ENCODE peak calls at places on chromosomes 5 and 9, in nine cellular contexts. One of them, this sample, is unnamed.

GRCh38 chr5:124317471-124317870 is 429.0 kb downstream of the ZNF608 start:
- DNase-seq in stimulated activated CD4-positive, alpha-beta T cell treated with anti-CD3 and anti-CD28 coated beads, Interleukin-1b, Interleukin-23, amount 100 ng/mL, for 1 hour: no peak
- DNase-seq in AG08396: no peak
- DNase-seq in hippocampal formation: no peak
- DNase-seq in fibroblast of mammary gland: no peak
- DNase-seq in fibroblast of villous mesenchyme: no peak
- DNase-seq in KG1: no peak
- DNase-seq in NCI-H82: peak
- DNase-seq in T-helper 9 cell: no peak
- DNase-seq in this sample: no peak

GRCh38 chr9:131727795-131728545 is 11.9 kb downstream of the RAPGEF1 start:
- DNase-seq in fibroblast of mammary gland: no peak
- DNase-seq in fibroblast of villous mesenchyme: no peak
- DNase-seq in T-helper 9 cell: no peak
- DNase-seq in stimulated activated CD4-positive, alpha-beta T cell treated with anti-CD3 and anti-CD28 coated beads, Interleukin-1b, Interleukin-23, amount 100 ng/mL, for 1 hour: no peak
- DNase-seq in NCI-H82: no peak
- DNase-seq in AG08396: no peak
- DNase-seq in KG1: no peak
- DNase-seq in hippocampal formation: no peak
- DNase-seq in this sample: no peak

GRCh38 chr9:135939351-135940265 is 21.6 kb downstream of the UBAC1 start:
- DNase-seq in fibroblast of villous mesenchyme: no peak
- DNase-seq in hippocampal formation: no peak
- DNase-seq in fibroblast of mammary gland: no peak
- DNase-seq in T-helper 9 cell: peak
- DNase-seq in stimulated activated CD4-positive, alpha-beta T cell treated with anti-CD3 and anti-CD28 coated beads, Interleukin-1b, Interleukin-23, amount 100 ng/mL, for 1 hour: no peak
- DNase-seq in NCI-H82: no peak
- DNase-seq in KG1: no peak
- DNase-seq in AG08396: no peak
- DNase-seq in this sample: no peak

GRCh38 chr9:19442240-19442639 is 33.4 kb downstream of the ACER2 start:
- DNase-seq in hippocampal formation: no peak
- DNase-seq in stimulated activated CD4-positive, alpha-beta T cell treated with anti-CD3 and anti-CD28 coated beads, Interleukin-1b, Interleukin-23, amount 100 ng/mL, for 1 hour: no peak
- DNase-seq in T-helper 9 cell: no peak
- DNase-seq in AG08396: no peak
- DNase-seq in KG1: no peak
- DNase-seq in fibroblast of villous mesenchyme: no peak
- DNase-seq in NCI-H82: no peak
- DNase-seq in fibroblast of mammary gland: no peak
- DNase-seq in this sample: no peak

GRCh38 chr9:101727621-101728524 is 10.6 kb downstream of the GRIN3A start:
- DNase-seq in fibroblast of mammary gland: peak
- DNase-seq in stimulated activated CD4-positive, alpha-beta T cell treated with anti-CD3 and anti-CD28 coated beads, Interleukin-1b, Interleukin-23, amount 100 ng/mL, for 1 hour: no peak
- DNase-seq in AG08396: no peak
- DNase-seq in T-helper 9 cell: no peak
- DNase-seq in KG1: no peak
- DNase-seq in fibroblast of villous mesenchyme: peak
- DNase-seq in NCI-H82: peak
- DNase-seq in hippocampal formation: peak
- DNase-seq in this sample: no peak

GRCh38 chr9:17031546-17031945 is 103.3 kb upstream of the CNTLN start:
- DNase-seq in AG08396: no peak
- DNase-seq in NCI-H82: no peak
- DNase-seq in T-helper 9 cell: no peak
- DNase-seq in KG1: no peak
- DNase-seq in fibroblast of villous mesenchyme: peak
- DNase-seq in stimulated activated CD4-positive, alpha-beta T cell treated with anti-CD3 and anti-CD28 coated beads, Interleukin-1b, Interleukin-23, amount 100 ng/mL, for 1 hour: no peak
- DNase-seq in hippocampal formation: peak
- DNase-seq in fibroblast of mammary gland: peak
- DNase-seq in this sample: peak

GRCh38 chr5:168312606-168313297 is 21.3 kb downstream of the WWC1 start:
- DNase-seq in fibroblast of villous mesenchyme: no peak
- DNase-seq in NCI-H82: no peak
- DNase-seq in stimulated activated CD4-positive, alpha-beta T cell treated with anti-CD3 and anti-CD28 coated beads, Interleukin-1b, Interleukin-23, amount 100 ng/mL, for 1 hour: no peak
- DNase-seq in fibroblast of mammary gland: peak
- DNase-seq in hippocampal formation: no peak
- DNase-seq in AG08396: no peak
- DNase-seq in T-helper 9 cell: no peak
- DNase-seq in KG1: no peak
- DNase-seq in this sample: peak

GRCh38 chr5:9025942-9026341 is 519.9 kb downstream of the SEMA5A start:
- DNase-seq in fibroblast of mammary gland: no peak
- DNase-seq in NCI-H82: no peak
- DNase-seq in stimulated activated CD4-positive, alpha-beta T cell treated with anti-CD3 and anti-CD28 coated beads, Interleukin-1b, Interleukin-23, amount 100 ng/mL, for 1 hour: no peak
- DNase-seq in AG08396: no peak
- DNase-seq in fibroblast of villous mesenchyme: no peak
- DNase-seq in T-helper 9 cell: no peak
- DNase-seq in hippocampal formation: no peak
- DNase-seq in KG1: no peak
- DNase-seq in this sample: no peak

GRCh38 chr9:93486269-93486668 is 32.9 kb upstream of the FAM120AOS start:
- DNase-seq in fibroblast of mammary gland: no peak
- DNase-seq in fibroblast of villous mesenchyme: peak
- DNase-seq in AG08396: no peak
- DNase-seq in NCI-H82: no peak
- DNase-seq in T-helper 9 cell: no peak
- DNase-seq in KG1: no peak
- DNase-seq in hippocampal formation: no peak
- DNase-seq in stimulated activated CD4-positive, alpha-beta T cell treated with anti-CD3 and anti-CD28 coated beads, Interleukin-1b, Interleukin-23, amount 100 ng/mL, for 1 hour: no peak
- DNase-seq in this sample: no peak

GRCh38 chr5:138115254-138115653 is 24.0 kb downstream of the NME5 start:
- DNase-seq in stimulated activated CD4-positive, alpha-beta T cell treated with anti-CD3 and anti-CD28 coated beads, Interleukin-1b, Interleukin-23, amount 100 ng/mL, for 1 hour: no peak
- DNase-seq in fibroblast of villous mesenchyme: no peak
- DNase-seq in fibroblast of mammary gland: no peak
- DNase-seq in NCI-H82: no peak
- DNase-seq in KG1: no peak
- DNase-seq in T-helper 9 cell: no peak
- DNase-seq in AG08396: no peak
- DNase-seq in hippocampal formation: no peak
- DNase-seq in this sample: no peak

GRCh38 chr9:93125331-93125894 is 8.6 kb downstream of the NINJ1 start:
- DNase-seq in fibroblast of mammary gland: no peak
- DNase-seq in T-helper 9 cell: peak
- DNase-seq in hippocampal formation: no peak
- DNase-seq in stimulated activated CD4-positive, alpha-beta T cell treated with anti-CD3 and anti-CD28 coated beads, Interleukin-1b, Interleukin-23, amount 100 ng/mL, for 1 hour: no peak
- DNase-seq in AG08396: no peak
- DNase-seq in NCI-H82: no peak
- DNase-seq in fibroblast of villous mesenchyme: no peak
- DNase-seq in KG1: no peak
- DNase-seq in this sample: no peak

GRCh38 chr5:102114525-102115069 is 181.5 kb downstream of the SLCO4C1 start:
- DNase-seq in fibroblast of mammary gland: no peak
- DNase-seq in AG08396: no peak
- DNase-seq in fibroblast of villous mesenchyme: no peak
- DNase-seq in NCI-H82: no peak
- DNase-seq in KG1: no peak
- DNase-seq in stimulated activated CD4-positive, alpha-beta T cell treated with anti-CD3 and anti-CD28 coated beads, Interleukin-1b, Interleukin-23, amount 100 ng/mL, for 1 hour: no peak
- DNase-seq in hippocampal formation: no peak
- DNase-seq in T-helper 9 cell: no peak
- DNase-seq in this sample: no peak

GRCh38 chr5:179284751-179285191 is 60.5 kb downstream of the ADAMTS2 start:
- DNase-seq in stimulated activated CD4-positive, alpha-beta T cell treated with anti-CD3 and anti-CD28 coated beads, Interleukin-1b, Interleukin-23, amount 100 ng/mL, for 1 hour: no peak
- DNase-seq in fibroblast of mammary gland: peak
- DNase-seq in hippocampal formation: no peak
- DNase-seq in AG08396: peak
- DNase-seq in T-helper 9 cell: no peak
- DNase-seq in KG1: no peak
- DNase-seq in NCI-H82: no peak
- DNase-seq in fibroblast of villous mesenchyme: peak
- DNase-seq in this sample: no peak

GRCh38 chr9:125513634-125514413 is 193.2 kb downstream of the MAPKAP1 start:
- DNase-seq in fibroblast of villous mesenchyme: peak
- DNase-seq in T-helper 9 cell: no peak
- DNase-seq in fibroblast of mammary gland: peak
- DNase-seq in KG1: no peak
- DNase-seq in hippocampal formation: no peak
- DNase-seq in AG08396: peak
- DNase-seq in stimulated activated CD4-positive, alpha-beta T cell treated with anti-CD3 and anti-CD28 coated beads, Interleukin-1b, Interleukin-23, amount 100 ng/mL, for 1 hour: no peak
- DNase-seq in NCI-H82: no peak
- DNase-seq in this sample: peak

GRCh38 chr9:134434896-134435506 is 108.7 kb downstream of the RXRA start:
- DNase-seq in fibroblast of villous mesenchyme: peak
- DNase-seq in hippocampal formation: peak
- DNase-seq in AG08396: peak
- DNase-seq in T-helper 9 cell: no peak
- DNase-seq in stimulated activated CD4-positive, alpha-beta T cell treated with anti-CD3 and anti-CD28 coated beads, Interleukin-1b, Interleukin-23, amount 100 ng/mL, for 1 hour: no peak
- DNase-seq in NCI-H82: no peak
- DNase-seq in fibroblast of mammary gland: peak
- DNase-seq in KG1: no peak
- DNase-seq in this sample: peak

GRCh38 chr5:149632311-149633251 is 51.3 kb downstream of the ARHGEF37 start:
- DNase-seq in hippocampal formation: no peak
- DNase-seq in AG08396: peak
- DNase-seq in stimulated activated CD4-positive, alpha-beta T cell treated with anti-CD3 and anti-CD28 coated beads, Interleukin-1b, Interleukin-23, amount 100 ng/mL, for 1 hour: no peak
- DNase-seq in fibroblast of villous mesenchyme: peak
- DNase-seq in fibroblast of mammary gland: peak
- DNase-seq in T-helper 9 cell: no peak
- DNase-seq in NCI-H82: no peak
- DNase-seq in KG1: no peak
- DNase-seq in this sample: peak